ENCODE peak calls at places on chromosomes 5 and 9, in eight cellular contexts. One of them, this sample, is unnamed.
A peak's percentile ranks its signal among the peaks of the same experiment; 100 is the strongest.

GRCh38 chr9:114824130-114824529 is 18.3 kb upstream of the TNFSF15 start:
- DNase-seq in A549: no peak
- DNase-seq in stomach: no peak
- DNase-seq in ovary: no peak
- DNase-seq in GM12878: no peak
- DNase-seq in K562: no peak
- DNase-seq in transverse colon: no peak
- DNase-seq in H1: no peak
- DNase-seq in this sample: no peak

GRCh38 chr5:179746872-179747271 is 14.2 kb downstream of the MAML1 start:
- DNase-seq in H1: no peak
- DNase-seq in stomach: no peak
- DNase-seq in ovary: no peak
- DNase-seq in GM12878: no peak
- DNase-seq in transverse colon: no peak
- DNase-seq in K562: no peak
- DNase-seq in A549: no peak
- DNase-seq in this sample: no peak

GRCh38 chr9:78132688-78133033 is 101.0 kb upstream of the GNAQ start:
- DNase-seq in K562: no peak
- DNase-seq in stomach: no peak
- DNase-seq in transverse colon: no peak
- DNase-seq in GM12878: no peak
- DNase-seq in A549: no peak
- DNase-seq in ovary: no peak
- DNase-seq in H1: no peak
- DNase-seq in this sample: no peak

GRCh38 chr5:56412601-56413379 is 179.7 kb upstream of the ANKRD55 start:
- DNase-seq in ovary: no peak
- DNase-seq in stomach: peak; percentile 41
- DNase-seq in H1: no peak
- DNase-seq in transverse colon: peak; percentile 73
- DNase-seq in GM12878: peak; percentile 80
- DNase-seq in A549: no peak
- DNase-seq in K562: no peak
- DNase-seq in this sample: no peak

GRCh38 chr5:73030995-73031394 is 75.2 kb downstream of the FCHO2 start:
- DNase-seq in A549: peak; percentile 11
- DNase-seq in ovary: no peak
- DNase-seq in stomach: no peak
- DNase-seq in GM12878: no peak
- DNase-seq in H1: no peak
- DNase-seq in transverse colon: no peak
- DNase-seq in K562: no peak
- DNase-seq in this sample: no peak

GRCh38 chr5:61596265-61596664 is 264.2 kb downstream of the ZSWIM6 start:
- DNase-seq in K562: no peak
- DNase-seq in GM12878: no peak
- DNase-seq in ovary: no peak
- DNase-seq in transverse colon: no peak
- DNase-seq in A549: no peak
- DNase-seq in H1: no peak
- DNase-seq in stomach: no peak
- DNase-seq in this sample: no peak

GRCh38 chr5:156474251-156474650 is 147.3 kb downstream of the SGCD start:
- DNase-seq in GM12878: no peak
- DNase-seq in transverse colon: no peak
- DNase-seq in A549: no peak
- DNase-seq in K562: no peak
- DNase-seq in ovary: peak; percentile 27
- DNase-seq in stomach: no peak
- DNase-seq in H1: no peak
- DNase-seq in this sample: peak; percentile 60

GRCh38 chr9:88303785-88304495 is 84.3 kb upstream of the SPIN1 start:
- DNase-seq in GM12878: peak; percentile 23
- DNase-seq in K562: no peak
- DNase-seq in stomach: no peak
- DNase-seq in A549: no peak
- DNase-seq in transverse colon: no peak
- DNase-seq in H1: no peak
- DNase-seq in ovary: no peak
- DNase-seq in this sample: no peak

GRCh38 chr5:174910245-174910737 is 185.9 kb downstream of the MSX2 start:
- DNase-seq in transverse colon: peak; percentile 56
- DNase-seq in GM12878: no peak
- DNase-seq in ovary: no peak
- DNase-seq in K562: peak; percentile 77
- DNase-seq in H1: peak; percentile 92
- DNase-seq in stomach: peak; percentile 69
- DNase-seq in A549: peak; percentile 82
- DNase-seq in this sample: no peak

GRCh38 chr5:74384851-74385250 is 255.7 kb downstream of the ENC1 start:
- DNase-seq in ovary: no peak
- DNase-seq in stomach: no peak
- DNase-seq in A549: no peak
- DNase-seq in H1: no peak
- DNase-seq in transverse colon: no peak
- DNase-seq in GM12878: no peak
- DNase-seq in K562: no peak
- DNase-seq in this sample: no peak

GRCh38 chr9:34986541-34987047 is 3.0 kb upstream of the DNAJB5 start:
- DNase-seq in GM12878: no peak
- DNase-seq in ovary: no peak
- DNase-seq in A549: no peak
- DNase-seq in transverse colon: no peak
- DNase-seq in K562: no peak
- DNase-seq in H1: no peak
- DNase-seq in stomach: no peak
- DNase-seq in this sample: no peak

GRCh38 chr5:79990205-79990597 is 861 bp downstream of the MTX3 start:
- DNase-seq in H1: no peak
- DNase-seq in GM12878: peak; percentile 40
- DNase-seq in ovary: no peak
- DNase-seq in A549: no peak
- DNase-seq in K562: no peak
- DNase-seq in stomach: no peak
- DNase-seq in transverse colon: no peak
- DNase-seq in this sample: no peak

GRCh38 chr9:89863837-89864236 is 259.0 kb downstream of the GADD45G start:
- DNase-seq in A549: no peak
- DNase-seq in GM12878: no peak
- DNase-seq in K562: no peak
- DNase-seq in H1: no peak
- DNase-seq in transverse colon: no peak
- DNase-seq in ovary: no peak
- DNase-seq in stomach: no peak
- DNase-seq in this sample: no peak

GRCh38 chr9:78566948-78567675 is 270.2 kb downstream of the PSAT1 start:
- DNase-seq in K562: no peak
- DNase-seq in ovary: no peak
- DNase-seq in stomach: no peak
- DNase-seq in H1: no peak
- DNase-seq in GM12878: no peak
- DNase-seq in transverse colon: no peak
- DNase-seq in A549: no peak
- DNase-seq in this sample: no peak

GRCh38 chr5:56126487-56127179 is 106.5 kb downstream of the ANKRD55 start:
- DNase-seq in A549: no peak
- DNase-seq in ovary: no peak
- DNase-seq in GM12878: no peak
- DNase-seq in transverse colon: no peak
- DNase-seq in H1: no peak
- DNase-seq in K562: no peak
- DNase-seq in stomach: no peak
- DNase-seq in this sample: no peak

DNA sequence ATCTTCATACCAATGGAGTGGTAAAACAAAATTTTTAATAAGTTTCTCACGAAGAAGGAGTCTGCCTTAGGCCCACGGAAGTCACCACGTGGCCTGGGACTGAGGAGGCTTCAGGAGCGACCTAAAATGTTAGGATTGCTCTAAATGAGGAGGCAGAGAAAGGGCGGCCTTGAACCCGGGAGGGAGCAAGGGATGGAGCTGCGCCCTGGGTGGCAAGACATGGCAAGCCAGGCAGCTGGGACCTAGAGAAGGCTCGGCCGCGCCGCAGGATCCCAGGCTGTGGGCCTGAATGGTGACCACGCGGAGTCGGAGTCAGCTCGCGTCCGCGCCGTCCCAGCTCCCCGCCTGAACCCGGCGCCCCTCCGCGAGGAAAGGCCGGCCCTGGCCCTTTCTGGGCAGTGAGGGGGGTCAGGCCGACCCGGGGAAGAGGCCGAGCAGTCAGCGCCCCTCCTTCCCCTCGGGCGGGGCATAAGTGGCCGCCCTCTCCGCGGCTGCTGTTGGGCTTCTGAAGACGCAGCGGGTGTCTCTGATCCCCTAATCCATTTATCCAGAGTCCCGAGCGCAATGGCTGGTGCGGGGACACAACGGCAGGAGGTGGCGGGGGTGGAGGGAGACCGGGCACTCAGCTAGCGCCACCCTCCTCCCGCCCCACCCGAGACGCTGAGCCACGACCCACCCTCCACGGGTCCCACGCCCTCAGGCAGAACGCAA is 10.6 kb downstream of the IRX1 start:
- DNase-seq in stomach: no peak
- DNase-seq in transverse colon: no peak
- DNase-seq in K562: no peak
- DNase-seq in A549: no peak
- DNase-seq in H1: peak; percentile 70
- DNase-seq in ovary: no peak
- DNase-seq in GM12878: no peak
- DNase-seq in this sample: peak; percentile 81
- H3K9me3 ChIP-seq in stomach: no peaks in the 10 kb centered on the region
- H3K9me3 ChIP-seq in transverse colon: no peaks in the 10 kb centered on the region
- H3K9me3 ChIP-seq in K562: no peaks in the 10 kb centered on the region
- H3K9me3 ChIP-seq in A549: no peaks in the 10 kb centered on the region
- H3K9me3 ChIP-seq in H1: no peaks in the 10 kb centered on the region
- H3K9me3 ChIP-seq in ovary: no peaks in the 10 kb centered on the region
- H3K9me3 ChIP-seq in GM12878: no peaks in the 10 kb centered on the region
- H3K9me3 ChIP-seq in this sample: no peaks in the 10 kb centered on the region

GRCh38 chr9:76911971-76912370 is 6.1 kb upstream of the PRUNE2 start:
- DNase-seq in GM12878: no peak
- DNase-seq in transverse colon: no peak
- DNase-seq in ovary: no peak
- DNase-seq in H1: no peak
- DNase-seq in A549: no peak
- DNase-seq in K562: no peak
- DNase-seq in stomach: no peak
- DNase-seq in this sample: no peak
- TF ChIP-seq EP300 in GM12878: no peak
- TF ChIP-seq EP300 in transverse colon: no peak
- TF ChIP-seq EP300 in ovary: no peak
- TF ChIP-seq EP300 in H1: no peak
- TF ChIP-seq EP300 in A549: no peak
- TF ChIP-seq EP300 in K562: no peak
- TF ChIP-seq EP300 in stomach: no peak
- TF ChIP-seq EP300 in this sample: no peak

DNA sequence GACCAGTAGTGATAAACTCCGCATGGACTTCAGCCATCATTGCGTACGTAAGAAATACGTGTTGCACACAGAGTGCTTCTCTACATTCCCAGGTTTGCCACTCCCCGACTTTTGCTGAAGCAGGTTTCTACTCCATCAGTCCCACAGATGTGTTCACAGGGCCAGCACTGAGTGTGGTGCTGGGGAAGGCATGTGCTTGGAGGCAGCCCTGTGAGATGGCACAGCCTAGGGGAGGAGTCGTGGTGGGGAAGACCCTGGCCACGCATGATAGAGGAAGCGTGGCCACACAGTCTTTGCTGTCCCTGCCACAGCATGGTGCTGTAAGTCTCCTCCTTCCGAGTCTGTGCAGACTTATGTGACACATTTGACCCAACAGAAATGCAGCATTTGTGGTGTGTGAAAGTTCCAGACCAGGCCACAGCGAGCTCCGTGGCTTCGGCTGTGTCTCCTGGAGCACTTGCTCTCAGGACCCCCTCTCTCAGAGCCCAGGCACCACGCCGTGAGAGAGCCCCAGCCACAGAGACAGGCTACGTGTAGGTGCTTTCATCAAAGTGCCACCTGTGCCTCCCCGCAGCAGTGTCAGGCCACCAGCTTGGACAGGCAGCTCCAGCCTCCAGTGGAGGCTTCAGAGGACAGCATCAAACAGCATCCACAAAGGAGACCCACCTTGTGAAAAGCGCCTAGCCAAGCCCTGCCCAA is 197.8 kb downstream of the AUH start:
- DNase-seq in H1: no peak
- DNase-seq in transverse colon: peak; percentile 35
- DNase-seq in A549: no peak
- DNase-seq in K562: no peak
- DNase-seq in GM12878: no peak
- DNase-seq in ovary: no peak
- DNase-seq in stomach: no peak
- DNase-seq in this sample: peak; percentile 55
- TF ChIP-seq POLR2A in H1: no peak
- TF ChIP-seq POLR2A in transverse colon: no peak
- TF ChIP-seq POLR2A in A549: no peak
- TF ChIP-seq POLR2A in K562: no peak
- TF ChIP-seq POLR2A in GM12878: no peak
- TF ChIP-seq POLR2A in ovary: no peak
- TF ChIP-seq POLR2A in stomach: no peak
- TF ChIP-seq POLR2A in this sample: no peak

DNA sequence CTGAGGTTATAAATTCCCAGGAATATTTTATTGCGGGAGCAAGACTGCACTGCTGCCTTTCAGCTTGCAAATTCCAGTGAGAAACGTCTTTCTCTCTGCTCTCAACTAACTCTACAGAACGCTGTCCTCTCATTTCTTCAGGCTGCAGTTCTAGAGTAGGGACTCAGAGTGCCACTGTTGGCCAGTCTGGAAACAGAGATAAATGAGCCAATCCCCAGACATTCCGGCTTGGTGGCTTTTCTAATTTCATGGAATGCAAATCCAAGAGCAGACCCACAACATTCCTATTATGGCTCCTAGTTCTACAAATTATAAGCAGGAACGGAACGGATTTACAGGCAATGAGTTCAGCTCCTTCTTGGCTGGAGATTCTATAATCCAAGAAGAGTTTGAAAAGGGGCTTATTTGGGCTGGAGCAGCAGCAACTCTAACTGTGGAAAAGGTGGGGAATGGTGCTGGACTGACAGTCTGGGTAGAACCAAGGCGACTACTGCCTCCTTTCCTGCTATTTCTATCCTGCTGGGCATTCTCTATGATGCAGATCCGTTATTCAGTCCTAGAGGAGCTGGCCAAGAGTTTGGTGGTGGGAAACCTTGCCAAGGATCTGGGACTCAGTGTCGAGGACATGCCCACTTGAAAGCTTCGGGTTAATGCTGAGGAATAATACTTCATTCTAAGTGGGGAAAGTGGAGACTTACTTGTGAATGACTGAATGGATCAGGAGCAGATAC is 9.3 kb downstream of the PCDHGA12 start:
- DNase-seq in H1: no peak
- DNase-seq in stomach: no peak
- DNase-seq in A549: no peak
- DNase-seq in GM12878: no peak
- DNase-seq in transverse colon: no peak
- DNase-seq in ovary: no peak
- DNase-seq in K562: no peak
- DNase-seq in this sample: no peak
- H3K9me3 ChIP-seq in H1: peaks cover 6% of the 10 kb centered on the region
- H3K9me3 ChIP-seq in stomach: peaks cover 90% of the 10 kb centered on the region
- H3K9me3 ChIP-seq in A549: peaks cover 6% of the 10 kb centered on the region
- H3K9me3 ChIP-seq in GM12878: no peaks in the 10 kb centered on the region
- H3K9me3 ChIP-seq in transverse colon: peaks cover 55% of the 10 kb centered on the region
- H3K9me3 ChIP-seq in ovary: peaks cover 19% of the 10 kb centered on the region
- H3K9me3 ChIP-seq in K562: no peaks in the 10 kb centered on the region
- H3K9me3 ChIP-seq in this sample: peaks cover 21% of the 10 kb centered on the region